ENCODE peak calls at places on chromosomes 2 and 18, in six cellular contexts. H is SK-N-SH; O is EL; P is cardiac muscle cell; Q is stimulated activated CD4-positive, alpha-beta T cell treated with anti-CD3 and anti-CD28 coated beads, Interleukin-15, amount 100 ng/mL, for 1 hour; Z is NCI-H69. N is an unnamed sample.

GRCh38 chr2:163878718-163879117 is 142.9 kb upstream of the FIGN start:
- DNase-seq in H (peak; percentile 21), O (peak; percentile 32), P (peak; percentile 64), Q (no peak), Z (no peak), N (no peak)

GRCh38 chr2:2646312-2647051 is 315.4 kb upstream of the MYT1L start:
- DNase-seq in H (peak; percentile 17), O (no peak), P (peak; percentile 79), Q (peak; percentile 8), Z (peak; percentile 10), N (peak; percentile 77)

GRCh38 chr2:103656558-103656957 is 894.7 kb downstream of the TMEM182 start:
- DNase-seq in H (no peak), O (no peak), P (peak; percentile 55), Q (no peak), Z (no peak), N (no peak)

GRCh38 chr18:37243756-37244155 is 321.8 kb downstream of the CELF4 start:
- DNase-seq in H (no peak), O (no peak), P (no peak), Q (no peak), Z (no peak), N (no peak)

GRCh38 chr2:128799284-128799552 is 480.6 kb upstream of the HS6ST1 start:
- DNase-seq in H (no peak), O (no peak), P (no peak), Q (no peak), Z (no peak), N (no peak)

GRCh38 chr2:65488527-65488926 is 56.1 kb upstream of the SPRED2 start:
- DNase-seq in H (no peak), O (no peak), P (no peak), Q (no peak), Z (no peak), N (no peak)

GRCh38 chr2:164719996-164720941 is 99.0 kb upstream of the GRB14 start:
- DNase-seq in H (peak; percentile 4), O (peak; percentile 46), P (no peak), Q (no peak), Z (no peak), N (no peak)

GRCh38 chr2:27249891-27250651 is 12.8 kb downstream of the SLC30A3 start:
- DNase-seq in H (peak; percentile 87), O (peak; percentile 44), P (peak; percentile 93), Q (peak; percentile 49), Z (peak; percentile 51), N (no peak)

GRCh38 chr18:3250237-3251107 is 2.9 kb downstream of the MYL12A start:
- DNase-seq in H (no peak), O (peak; percentile 87), P (no peak), Q (no peak), Z (no peak), N (no peak)

GRCh38 chr2:176562359-176563043 is 293.3 kb downstream of the MTX2 start:
- DNase-seq in H (no peak), O (peak; percentile 67), P (no peak), Q (no peak), Z (peak; percentile 14), N (no peak)

GRCh38 chr18:77554061-77554460 is 304.4 kb downstream of the GALR1 start:
- DNase-seq in H (no peak), O (no peak), P (no peak), Q (no peak), Z (no peak), N (no peak)

GRCh38 chr18:48838921-48839818 is 111.6 kb downstream of the SMAD7 start:
- DNase-seq in H (no peak), O (peak; percentile 94), P (no peak), Q (no peak), Z (peak; percentile 60), N (no peak)

GRCh38 chr2:46071074-46071473 is 226.1 kb upstream of the EPAS1 start:
- DNase-seq in H (no peak), O (no peak), P (no peak), Q (no peak), Z (no peak), N (no peak)

GRCh38 chr2:42809876-42810125 is 17.4 kb upstream of the HAAO start:
- DNase-seq in H (peak; percentile 97), O (peak; percentile 88), P (peak; percentile 88), Q (no peak), Z (peak; percentile 83), N (no peak)

GRCh38 chr2:127859712-127860085 is 1.7 kb upstream of the POLR2D start:
- DNase-seq in H (no peak), O (no peak), P (peak; percentile 93), Q (peak; percentile 37), Z (peak; percentile 9), N (no peak)

GRCh38 chr2:120878970-120879369 is 143.3 kb downstream of the GLI2 start:
- DNase-seq in H (no peak), O (no peak), P (no peak), Q (no peak), Z (peak; percentile 66), N (no peak)

GRCh38 chr2:1297376-1298159 is 115.7 kb upstream of the TPO start:
- DNase-seq in H (no peak), O (no peak), P (no peak), Q (no peak), Z (no peak), N (no peak)

GRCh38 chr2:178553047-178553446 is 72.8 kb downstream of the PLEKHA3 start:
- DNase-seq in H (no peak), O (peak; percentile 83), P (no peak), Q (no peak), Z (no peak), N (no peak)

GRCh38 chr2:20164734-20165242 is 60.1 kb downstream of the SDC1 start:
- DNase-seq in H (no peak), O (no peak), P (no peak), Q (no peak), Z (no peak), N (no peak)

GRCh38 chr2:31228717-31229116 is 5.2 kb upstream of the EHD3 start:
- DNase-seq in H (no peak), O (no peak), P (no peak), Q (no peak), Z (peak; percentile 56), N (no peak)

GRCh38 chr2:161044937-161045336 is 115.3 kb upstream of the TANK start:
- DNase-seq in H (no peak), O (no peak), P (no peak), Q (no peak), Z (no peak), N (no peak)

GRCh38 chr2:15159751-15160177 is 401.4 kb downstream of the NBAS start:
- DNase-seq in H (peak; percentile 53), O (peak; percentile 43), P (peak; percentile 36), Q (no peak), Z (peak; percentile 60), N (no peak)

GRCh38 chr2:66805136-66805535 is 370.2 kb downstream of the MEIS1 start:
- DNase-seq in H (no peak), O (no peak), P (peak; percentile 10), Q (no peak), Z (no peak), N (no peak)

GRCh38 chr2:128449226-128450061 is 130.8 kb upstream of the HS6ST1 start:
- DNase-seq in H (peak; percentile 81), O (no peak), P (no peak), Q (no peak), Z (no peak), N (no peak)

GRCh38 chr2:234495076-234495800 is 1.6 kb downstream of the ARL4C start:
- DNase-seq in H (peak; percentile 56), O (peak; percentile 30), P (no peak), Q (no peak), Z (peak; percentile 63), N (no peak)

GRCh38 chr2:221895366-221896121 is 323.4 kb upstream of the EPHA4 start:
- DNase-seq in H (no peak), O (no peak), P (no peak), Q (no peak), Z (no peak), N (no peak)

GRCh38 chr2:8132889-8133288 is 549.0 kb upstream of the ID2 start:
- DNase-seq in H (no peak), O (no peak), P (no peak), Q (no peak), Z (no peak), N (no peak)

GRCh38 chr18:5574843-5575242 is 31.0 kb upstream of the EPB41L3 start:
- DNase-seq in H (no peak), O (no peak), P (no peak), Q (no peak), Z (no peak), N (no peak)

GRCh38 chr2:219126555-219126954 is 34.1 kb downstream of the NHEJ1 start:
- DNase-seq in H (no peak), O (no peak), P (no peak), Q (no peak), Z (peak; percentile 89), N (no peak)